ENCODE peak calls at places on chromosomes 1 and 21, in four cellular contexts. N is IMR-90, K is mammary epithelial cell, U is neuronal stem cell. J is an unnamed sample.

GRCh38 chr1:218390625-218391024 is 45.5 kb downstream of the TGFB2 start:
- DNase-seq in N (no peak), K (peak; percentile 32), U (no peak), J (no peak)

GRCh38 chr1:156665539-156665938 is 11.7 kb downstream of the NES start:
- DNase-seq in N (no peak), K (no peak), U (no peak), J (no peak)

GRCh38 chr1:178650950-178651461 is 74.0 kb upstream of the RALGPS2 start:
- DNase-seq in N (peak; percentile 71), K (no peak), U (no peak), J (no peak)

GRCh38 chr1:224219011-224219611 is 36.1 kb downstream of the DEGS1 start:
- DNase-seq in N (no peak), K (no peak), U (no peak), J (no peak)

GRCh38 chr1:225866061-225866844 is 15.9 kb downstream of the TMEM63A start:
- DNase-seq in N (peak; percentile 88), K (no peak), U (no peak), J (peak; percentile 73)

GRCh38 chr1:232339077-232339476 is 290.9 kb downstream of the SIPA1L2 start:
- DNase-seq in N (no peak), K (no peak), U (no peak), J (no peak)

GRCh38 chr1:31871703-31872102 is 55.9 kb upstream of the SPOCD1 start:
- DNase-seq in N (no peak), K (no peak), U (no peak), J (no peak)

GRCh38 chr1:20343149-20343936 is 52.7 kb downstream of the VWA5B1 start:
- DNase-seq in N (no peak), K (no peak), U (peak; percentile 76), J (no peak)

GRCh38 chr1:60970081-60970509 is 112.3 kb upstream of the NFIA start:
- DNase-seq in N (peak; percentile 23), K (peak; percentile 46), U (no peak), J (no peak)

GRCh38 chr21:20257052-20257451 is 741.2 kb upstream of the NCAM2 start:
- DNase-seq in N (no peak), K (no peak), U (no peak), J (no peak)

GRCh38 chr1:55214903-55215193 is 316 bp downstream of the USP24 start:
- DNase-seq in N (peak; percentile 49), K (no peak), U (peak; percentile 54), J (no peak)

GRCh38 chr1:73593379-73593778 is 604.6 kb downstream of the LRRIQ3 start:
- DNase-seq in N (no peak), K (peak; percentile 67), U (no peak), J (no peak)

GRCh38 chr1:63982201-63982600 is 208.4 kb downstream of the ROR1 start:
- DNase-seq in N (no peak), K (no peak), U (no peak), J (no peak)

GRCh38 chr1:80047791-80048190 is 1041.3 kb upstream of the ADGRL4 start:
- DNase-seq in N (peak; percentile 66), K (no peak), U (no peak), J (no peak)

GRCh38 chr1:21149862-21150432 is 26.8 kb downstream of the EIF4G3 start:
- DNase-seq in N (peak; percentile 96), K (peak; percentile 94), U (no peak), J (no peak)

GRCh38 chr1:119771016-119771415 is 2.3 kb upstream of the HMGCS2 start:
- DNase-seq in N (peak; percentile 22), K (no peak), U (no peak), J (no peak)

GRCh38 chr1:30525631-30525979 is 197.8 kb downstream of the MATN1 start:
- DNase-seq in N (no peak), K (no peak), U (no peak), J (no peak)

GRCh38 chr21:36641886-36642285 is 57.0 kb upstream of the SIM2 start:
- DNase-seq in N (no peak), K (no peak), U (no peak), J (no peak)

GRCh38 chr1:174448531-174448883 is 743 bp downstream of the GPR52 start:
- DNase-seq in N (no peak), K (no peak), U (no peak), J (no peak)

GRCh38 chr1:53022179-53022578 is 39.8 kb upstream of the PODN start:
- DNase-seq in N (no peak), K (no peak), U (no peak), J (no peak)

GRCh38 chr1:67618285-67619018 is 66.5 kb upstream of the GADD45A start:
- DNase-seq in N (peak; percentile 95), K (peak; percentile 96), U (no peak), J (no peak)

GRCh38 chr1:17347769-17348592 is 24.0 kb upstream of the PADI6 start:
- DNase-seq in N (peak; percentile 62), K (peak; percentile 95), U (no peak), J (no peak)

GRCh38 chr21:26070822-26071425 is 99.6 kb downstream of the APP start:
- DNase-seq in N (peak; percentile 45), K (no peak), U (no peak), J (peak; percentile 36)

GRCh38 chr1:229537894-229538293 is 20.6 kb downstream of the ABCB10 start:
- DNase-seq in N (no peak), K (no peak), U (no peak), J (no peak)

GRCh38 chr1:106608836-106609235 is 447.6 kb upstream of the PRMT6 start:
- DNase-seq in N (no peak), K (no peak), U (no peak), J (no peak)

DNA sequence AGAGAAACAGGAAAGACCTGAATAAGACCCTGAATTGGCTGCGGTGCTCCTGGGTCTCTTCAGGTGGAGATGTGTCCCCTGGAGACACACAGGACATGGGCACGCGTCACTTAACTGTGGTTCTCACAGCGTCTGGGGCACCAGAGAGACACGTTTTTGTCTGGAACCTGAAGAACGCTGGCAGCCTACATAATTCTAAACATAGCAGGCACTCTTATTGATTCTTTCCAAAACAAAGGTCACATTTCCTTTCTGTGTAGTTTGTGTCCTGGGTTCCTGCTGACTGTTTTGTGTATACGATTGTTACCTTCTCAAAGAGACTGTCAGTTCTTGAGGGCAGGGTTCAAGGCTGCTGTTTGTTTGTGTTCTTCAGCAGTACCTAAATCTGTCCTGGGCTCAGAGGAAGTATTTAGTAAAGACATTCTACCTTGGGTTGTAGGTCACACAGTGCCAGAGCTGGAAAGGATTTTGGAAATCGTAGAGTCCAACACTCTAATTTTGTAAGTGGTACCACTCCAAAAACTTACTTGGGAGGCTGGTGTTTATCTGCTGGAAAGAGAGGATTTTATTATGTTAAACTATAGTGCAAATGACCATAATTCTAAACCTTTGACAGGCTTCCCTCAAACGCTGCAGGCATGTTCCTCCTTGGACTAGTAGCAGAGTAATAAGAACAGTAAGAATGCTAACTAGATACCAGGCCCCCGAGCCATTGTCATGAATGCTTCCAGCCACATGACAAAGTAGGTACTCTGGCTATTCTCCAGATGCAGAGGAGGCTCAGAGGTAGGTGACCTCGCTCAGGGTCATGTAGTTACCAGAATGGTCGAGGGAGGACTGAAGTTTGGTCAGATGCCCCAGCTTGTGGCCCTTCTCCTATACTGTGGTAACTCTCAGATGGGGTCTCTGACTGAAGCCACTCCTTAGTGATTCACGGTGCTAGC is 164.3 kb downstream of the DHRS3 start:
- DNase-seq in N (no peak), K (no peak), U (no peak), J (no peak)
- H3K4me1 ChIP-seq in N (peaks cover 37% of the 10 kb centered on the region), K (peaks cover 42% of the 10 kb centered on the region), U (peaks cover 14% of the 10 kb centered on the region), J (peaks cover 89% of the 10 kb centered on the region)

GRCh38 chr1:2974701-2975301 is 46.5 kb upstream of the ACTRT2 start:
- DNase-seq in N (no peak), K (no peak), U (no peak), J (no peak)
- H3K9me3 ChIP-seq in N (peaks cover 63% of the 10 kb centered on the region), K (peaks cover 29% of the 10 kb centered on the region), U (peaks cover 3% of the 10 kb centered on the region), J (no peaks in the 10 kb centered on the region)

GRCh38 chr1:213988639-213989070 is 882 bp downstream of the PROX1 start:
- DNase-seq in N (no peak), K (no peak), U (no peak), J (no peak)

GRCh38 chr1:213989740-213990472 is 2.1 kb downstream of the PROX1 start:
- DNase-seq in N (no peak), K (no peak), U (no peak), J (no peak)

GRCh38 chr1:213987422-213987875 is 324 bp upstream of the PROX1 start:
- DNase-seq in N (no peak), K (no peak), U (no peak), J (no peak)

GRCh38 chr1:213987876-213988638 is at the start of gene PROX1:
- DNase-seq in N (peak; percentile 87), K (peak; percentile 68), U (peak; percentile 83), J (peak; percentile 28)

GRCh38 chr1:213989071-213989739 is 1.4 kb downstream of the PROX1 start:
- DNase-seq in N (no peak), K (no peak), U (no peak), J (no peak)
- H3K27me3 ChIP-seq in N (peaks cover 43% of the 10 kb centered on the region), K (peaks cover 53% of the 10 kb centered on the region), U (peaks cover 9% of the 10 kb centered on the region), J (peaks cover 53% of the 10 kb centered on the region)

GRCh38 chr1:211613108-211613947 is 34.4 kb upstream of the SLC30A1 start:
- DNase-seq in N (peak; percentile 94), K (peak; percentile 90), U (no peak), J (no peak)

GRCh38 chr1:211610779-211611556 is 32.0 kb upstream of the SLC30A1 start:
- DNase-seq in N (peak; percentile 38), K (no peak), U (no peak), J (no peak)

GRCh38 chr1:211613951-211614350 is 35.0 kb upstream of the SLC30A1 start:
- DNase-seq in N (no peak), K (no peak), U (no peak), J (no peak)

GRCh38 chr1:211612786-211613107 is 33.8 kb upstream of the SLC30A1 start:
- DNase-seq in N (no peak), K (no peak), U (no peak), J (no peak)

GRCh38 chr1:211611818-211612217 is 32.9 kb upstream of the SLC30A1 start:
- DNase-seq in N (no peak), K (no peak), U (no peak), J (no peak)
- H3K4me1 ChIP-seq in N (peaks cover 10% of the 10 kb centered on the region), K (peaks cover 14% of the 10 kb centered on the region), U (peaks cover 2% of the 10 kb centered on the region), J (peaks cover 7% of the 10 kb centered on the region)

GRCh38 chr1:230853736-230854135 is 14.6 kb downstream of the C1orf198 start:
- DNase-seq in N (no peak), K (no peak), U (no peak), J (no peak)

GRCh38 chr1:230850547-230850946 is 17.8 kb downstream of the C1orf198 start:
- DNase-seq in N (no peak), K (no peak), U (no peak), J (no peak)

GRCh38 chr1:230849451-230850194 is 18.7 kb downstream of the C1orf198 start:
- DNase-seq in N (peak; percentile 95), K (peak; percentile 43), U (no peak), J (no peak)

GRCh38 chr1:230852959-230853358 is 15.4 kb downstream of the C1orf198 start:
- DNase-seq in N (no peak), K (no peak), U (no peak), J (no peak)

DNA sequence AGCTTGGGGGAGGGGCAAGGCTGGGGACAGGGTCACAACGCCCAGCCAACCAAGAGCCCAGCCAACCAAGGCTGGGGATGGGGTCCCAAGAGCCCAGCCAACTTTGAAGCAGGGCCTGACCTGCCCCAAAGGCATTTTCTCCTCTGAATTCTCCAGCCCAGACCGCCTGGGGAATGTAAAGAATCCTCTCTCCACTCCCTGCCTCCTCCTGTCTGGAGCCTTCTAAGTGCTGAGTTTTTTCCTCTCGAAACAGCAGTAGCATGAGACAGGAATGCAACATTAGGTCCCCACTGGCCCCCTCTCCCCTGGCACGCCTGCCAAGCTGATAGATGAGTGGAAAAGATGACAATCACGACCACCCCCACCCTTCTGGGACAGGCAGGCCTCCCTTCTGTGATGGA is 17.0 kb downstream of the C1orf198 start:
- DNase-seq in N (peak; percentile 55), K (no peak), U (no peak), J (no peak)
- H3K9me3 ChIP-seq in N (peaks cover 5% of the 10 kb centered on the region), K (no peaks in the 10 kb centered on the region), U (peaks cover 2% of the 10 kb centered on the region), J (no peaks in the 10 kb centered on the region)